ENCODE peak calls at places on chromosomes 6 and 20, in six cellular contexts. F, A, Z, W, D and Y are unnamed samples.

GRCh38 chr6:82348130-82348529 is 15.5 kb upstream of the TPBG start:
- DNase-seq in D (no peak), Z (no peak), F (peak; percentile 86), W (no peak), A (no peak), Y (no peak)

GRCh38 chr6:29641430-29642213 is 8.6 kb upstream of the GABBR1 start:
- DNase-seq in F (no peak), A (no peak), W (no peak), D (no peak), Z (no peak), Y (no peak)

GRCh38 chr20:11853359-11853758 is 64.3 kb upstream of the BTBD3 start:
- DNase-seq in F (no peak), A (no peak), Z (no peak), W (no peak), D (no peak), Y (no peak)

GRCh38 chr6:31362751-31363150 is 5.8 kb upstream of the HLA-B start:
- DNase-seq in F (no peak), D (no peak), W (no peak), Z (no peak), A (no peak), Y (no peak)

GRCh38 chr6:7119272-7119801 is 11.6 kb downstream of the RREB1 start:
- DNase-seq in Z (no peak), D (no peak), A (no peak), F (no peak), W (no peak), Y (no peak)

GRCh38 chr6:93915961-93916360 is 496.6 kb upstream of the EPHA7 start:
- DNase-seq in W (no peak), A (no peak), D (no peak), F (no peak), Z (no peak), Y (no peak)

GRCh38 chr6:139708342-139709199 is 334.1 kb upstream of the CITED2 start:
- DNase-seq in F (no peak), Z (no peak), D (no peak), W (peak; percentile 61), A (peak; percentile 66), Y (no peak)

GRCh38 chr6:150016324-150017185 is 8.8 kb downstream of the RAET1L start:
- DNase-seq in F (peak; percentile 77), Z (peak; percentile 46), A (peak; percentile 71), W (peak; percentile 63), D (peak; percentile 68), Y (no peak)

GRCh38 chr6:8064638-8065518 is 689 bp upstream of the BLOC1S5 start:
- DNase-seq in Z (no peak), A (no peak), F (peak; percentile 41), W (no peak), D (no peak), Y (no peak)

GRCh38 chr6:138785980-138786379 is 9.9 kb upstream of the ECT2L start:
- DNase-seq in W (no peak), D (no peak), A (no peak), F (no peak), Z (no peak), Y (no peak)

GRCh38 chr20:51758978-51759544 is 9.1 kb downstream of the ATP9A start:
- DNase-seq in D (peak; percentile 39), W (no peak), Z (no peak), F (no peak), A (no peak), Y (peak; percentile 44)

GRCh38 chr6:11381801-11382513 is 149.5 kb upstream of the NEDD9 start:
- DNase-seq in Z (no peak), W (no peak), D (peak; percentile 47), A (peak; percentile 25), F (no peak), Y (no peak)

GRCh38 chr6:15987569-15987968 is 141.3 kb upstream of the MYLIP start:
- DNase-seq in W (no peak), Z (no peak), A (no peak), D (no peak), F (peak; percentile 28), Y (no peak)

GRCh38 chr6:7528565-7528964 is 12.9 kb upstream of the DSP start:
- DNase-seq in W (no peak), D (no peak), A (no peak), F (no peak), Z (no peak), Y (no peak)

GRCh38 chr20:40843251-40843650 is 154.2 kb upstream of the MAFB start:
- DNase-seq in W (no peak), A (no peak), Z (no peak), D (no peak), F (no peak), Y (no peak)

GRCh38 chr6:98041072-98041471 is 758.1 kb upstream of the MMS22L start:
- DNase-seq in Z (no peak), A (no peak), W (no peak), D (no peak), F (peak; percentile 82), Y (no peak)

GRCh38 chr6:98039443-98039842 is 756.4 kb upstream of the MMS22L start:
- DNase-seq in W (no peak), F (peak; percentile 64), D (no peak), A (no peak), Z (no peak), Y (no peak)

GRCh38 chr6:98036344-98036743 is 753.3 kb upstream of the MMS22L start:
- DNase-seq in Z (no peak), W (no peak), A (no peak), D (no peak), F (peak; percentile 75), Y (no peak)

GRCh38 chr6:98039876-98040605 is 757.0 kb upstream of the MMS22L start:
- DNase-seq in A (no peak), D (no peak), W (no peak), Z (no peak), F (peak; percentile 93), Y (no peak)

DNA sequence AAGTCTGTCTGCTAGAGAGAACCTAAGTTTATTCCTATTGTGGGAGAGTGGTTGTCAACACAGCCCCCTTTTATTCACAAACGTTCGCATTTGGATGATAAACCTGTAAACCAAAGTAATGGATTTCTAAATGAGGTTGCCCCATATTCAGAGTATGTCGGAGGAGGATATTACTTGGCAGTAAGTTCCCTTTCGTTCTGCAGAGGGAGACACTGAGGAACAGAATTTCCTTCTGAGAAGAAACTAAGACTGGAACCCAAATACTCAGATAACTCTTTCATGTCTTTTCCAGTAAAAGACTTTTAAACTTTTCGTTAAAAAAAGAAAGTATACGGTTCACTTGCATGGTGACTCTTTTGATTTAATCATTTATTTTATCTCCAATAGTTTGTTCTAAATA is 754.6 kb upstream of the MMS22L start:
- DNase-seq in Z (no peak), A (no peak), F (peak; percentile 61), D (no peak), W (no peak), Y (no peak)
- TF ChIP-seq CTCF in Z (no peak), A (no peak), F (peak; percentile 60), D (no peak), W (no peak), Y (no peak)

DNA sequence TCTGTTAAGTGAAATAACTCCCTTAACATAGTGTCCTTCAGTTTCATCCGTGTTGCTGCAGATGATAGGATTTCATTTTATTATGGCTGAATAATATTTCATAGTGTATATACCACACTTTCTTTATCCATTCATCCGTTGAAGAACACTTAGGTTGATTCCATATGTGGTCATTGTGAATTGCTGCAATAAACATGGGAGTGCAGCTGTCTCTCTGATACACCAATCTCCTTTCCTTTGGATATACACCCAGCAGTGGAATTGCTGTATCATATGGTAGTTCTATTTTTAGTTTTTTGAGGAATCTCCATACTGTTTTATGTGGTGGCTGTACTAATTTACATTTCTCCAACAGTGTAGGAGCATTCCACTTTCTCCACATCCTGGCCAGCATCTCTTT is 193.1 kb downstream of the SLC16A10 start:
- DNase-seq in D (no peak), W (no peak), F (no peak), A (no peak), Z (no peak), Y (no peak)
- H3K4me1 ChIP-seq in D (no peaks in the 10 kb centered on the region), W (no peaks in the 10 kb centered on the region), F (no peaks in the 10 kb centered on the region), A (no peaks in the 10 kb centered on the region), Z (no peaks in the 10 kb centered on the region), Y (no peaks in the 10 kb centered on the region)

DNA sequence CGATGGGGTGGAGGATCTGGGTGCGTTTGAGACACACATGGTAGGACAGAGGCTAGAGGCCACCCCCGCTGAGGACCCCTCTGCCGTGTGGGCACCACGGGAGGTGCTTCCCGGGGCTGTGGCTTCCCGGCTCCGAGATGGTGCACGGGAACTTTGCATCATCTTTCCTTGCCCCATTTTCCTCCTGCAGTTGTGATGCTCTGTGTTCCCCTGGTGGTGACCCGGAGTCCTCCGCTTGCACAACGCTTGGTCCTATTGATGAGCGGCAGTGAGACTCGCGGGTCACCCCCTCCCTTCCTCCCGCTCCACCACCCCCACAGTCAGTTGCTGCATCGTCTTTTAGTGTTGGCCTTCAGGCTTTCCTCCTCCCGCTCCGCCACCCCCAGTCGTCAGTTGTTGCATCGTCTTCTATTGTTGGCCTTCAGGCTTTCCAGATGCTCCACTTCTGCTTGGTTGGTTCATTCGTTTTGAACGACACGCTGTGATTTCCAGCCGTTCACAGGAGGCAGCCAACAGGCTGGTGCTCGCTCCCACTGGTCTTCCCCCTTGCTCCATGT is 37.3 kb downstream of the PYGB start:
- DNase-seq in D (peak; percentile 15), F (peak; percentile 59), Z (peak; percentile 26), W (no peak), A (no peak), Y (peak; percentile 4)
- TF ChIP-seq CTCF in D (no peak), F (peak; percentile 34), Z (no peak), W (peak; percentile 4), A (no peak), Y (no peak)

GRCh38 chr6:52537001-52537753 is 39.7 kb downstream of the TRAM2 start:
- DNase-seq in W (peak; percentile 78), Z (no peak), D (no peak), F (no peak), A (no peak), Y (no peak)
- H3K4me1 ChIP-seq in W (peaks cover 83% of the 10 kb centered on the region), Z (peaks cover 24% of the 10 kb centered on the region), D (peaks cover 5% of the 10 kb centered on the region), F (peaks cover 23% of the 10 kb centered on the region), A (peaks cover 6% of the 10 kb centered on the region), Y (peaks cover 39% of the 10 kb centered on the region)